ENCODE peak calls at places on chromosome 3, in eight cellular contexts. H, C, A, J, W, P, N and X are unnamed samples.

GRCh38 chr3:183455064-183455463 is 26.6 kb upstream of the MCF2L2 start:
- DNase-seq in H (no peak), C (no peak), A (no peak), J (no peak), W (no peak), P (no peak), N (no peak), X (peak)

GRCh38 chr3:124885466-124886167 is 1.5 kb downstream of the ITGB5 start:
- DNase-seq in H (no peak), C (no peak), A (peak), J (peak), W (no peak), P (no peak), N (peak), X (peak)

GRCh38 chr3:23648965-23649328 is 156.8 kb upstream of the UBE2E1 start:
- DNase-seq in H (no peak), C (no peak), A (no peak), J (no peak), W (no peak), P (no peak), N (no peak), X (peak)

GRCh38 chr3:59526999-59527398 is 477.2 kb upstream of the CFAP20DC start:
- DNase-seq in H (no peak), C (no peak), A (no peak), J (no peak), W (no peak), P (no peak), N (no peak), X (no peak)

GRCh38 chr3:158696618-158697017 is 24.2 kb upstream of the LXN start:
- DNase-seq in H (no peak), C (no peak), A (peak), J (no peak), W (no peak), P (no peak), N (no peak), X (peak)

GRCh38 chr3:22491326-22491725 is 711.8 kb upstream of the UBE2E2 start:
- DNase-seq in H (no peak), C (no peak), A (no peak), J (no peak), W (no peak), P (no peak), N (no peak), X (peak)

GRCh38 chr3:196524527-196524926 is 9.4 kb upstream of the SMCO1 start:
- DNase-seq in H (no peak), C (no peak), A (no peak), J (no peak), W (no peak), P (no peak), N (peak), X (peak)

GRCh38 chr3:172595648-172596393 is 72.6 kb upstream of the TNFSF10 start:
- DNase-seq in H (peak), C (no peak), A (peak), J (no peak), W (no peak), P (peak), N (peak), X (peak)

GRCh38 chr3:134644731-134645514 is 5.9 kb downstream of the KY start:
- DNase-seq in H (no peak), C (no peak), A (no peak), J (no peak), W (no peak), P (no peak), N (no peak), X (no peak)

GRCh38 chr3:70120360-70120966 is 120.9 kb downstream of the SAMMSON start:
- DNase-seq in H (peak), C (no peak), A (no peak), J (peak), W (peak), P (peak), N (peak), X (peak)

GRCh38 chr3:48596157-48596556 is 1.0 kb upstream of the COL7A1 start:
- DNase-seq in H (no peak), C (no peak), A (no peak), J (no peak), W (no peak), P (no peak), N (no peak), X (no peak)

GRCh38 chr3:194773216-194773615 is 87.5 kb downstream of the FAM43A start:
- DNase-seq in H (no peak), C (no peak), A (peak), J (no peak), W (no peak), P (no peak), N (no peak), X (no peak)

GRCh38 chr3:97245201-97245910 is 431.0 kb downstream of the EPHA6 start:
- DNase-seq in H (no peak), C (no peak), A (no peak), J (no peak), W (no peak), P (no peak), N (no peak), X (no peak)

GRCh38 chr3:52047295-52047960 is 8.9 kb downstream of the DUSP7 start:
- DNase-seq in H (no peak), C (no peak), A (no peak), J (no peak), W (no peak), P (no peak), N (no peak), X (no peak)

GRCh38 chr3:44114142-44114541 is 127.5 kb upstream of the TOPAZ1 start:
- DNase-seq in H (peak), C (no peak), A (peak), J (no peak), W (no peak), P (no peak), N (no peak), X (peak)

GRCh38 chr3:14562441-14562840 is 22.3 kb upstream of the GRIP2 start:
- DNase-seq in H (no peak), C (no peak), A (no peak), J (no peak), W (no peak), P (no peak), N (no peak), X (peak)

GRCh38 chr3:111859061-111859973 is at the start of gene PHLDB2:
- DNase-seq in H (no peak), C (peak), A (peak), J (peak), W (no peak), P (peak), N (peak), X (peak)

GRCh38 chr3:170128977-170129431 is 52.5 kb downstream of the PHC3 start:
- DNase-seq in H (no peak), C (no peak), A (peak), J (no peak), W (no peak), P (no peak), N (no peak), X (peak)

GRCh38 chr3:184354121-184354728 is 7.2 kb downstream of the CLCN2 start:
- DNase-seq in H (no peak), C (no peak), A (peak), J (no peak), W (no peak), P (no peak), N (peak), X (peak)

GRCh38 chr3:64215084-64215483 is 10.2 kb downstream of the PRICKLE2 start:
- DNase-seq in H (no peak), C (no peak), A (no peak), J (no peak), W (no peak), P (no peak), N (no peak), X (no peak)

GRCh38 chr3:192684151-192684550 is 43.2 kb downstream of the FGF12 start:
- DNase-seq in H (no peak), C (no peak), A (no peak), J (no peak), W (no peak), P (no peak), N (no peak), X (no peak)

GRCh38 chr3:42152193-42152592 is 61.0 kb downstream of the TRAK1 start:
- DNase-seq in H (no peak), C (no peak), A (no peak), J (no peak), W (no peak), P (no peak), N (no peak), X (no peak)

GRCh38 chr3:52846427-52846983 is 11.7 kb upstream of the MUSTN1 start:
- DNase-seq in H (peak), C (no peak), A (no peak), J (no peak), W (no peak), P (no peak), N (no peak), X (no peak)

GRCh38 chr3:179474480-179474879 is 23.2 kb upstream of the GNB4 start:
- DNase-seq in H (no peak), C (no peak), A (no peak), J (no peak), W (no peak), P (no peak), N (no peak), X (no peak)

GRCh38 chr3:21466491-21466890 is 284.5 kb downstream of the ZNF385D start:
- DNase-seq in H (no peak), C (no peak), A (peak), J (no peak), W (no peak), P (no peak), N (peak), X (no peak)